ENCODE peak calls at places on chromosomes 5 and 9, in nine cellular contexts. M, J, G, W, O, R, U, D and A are unnamed samples.

GRCh38 chr9:126682928-126683697 is 69.4 kb downstream of the LMX1B start:
- DNase-seq in O (no peak), W (no peak), U (peak), D (no peak), J (no peak), G (peak), M (no peak), R (no peak), A (no peak)

GRCh38 chr5:80122599-80122998 is 87.5 kb downstream of the THBS4 start:
- DNase-seq in D (no peak), W (no peak), R (no peak), J (no peak), G (no peak), O (no peak), U (no peak), M (no peak), A (no peak)

GRCh38 chr5:167982-168660 is 23.2 kb upstream of the LRRC14B start:
- DNase-seq in O (peak), G (no peak), D (peak), J (no peak), R (peak), M (peak), U (no peak), W (no peak), A (no peak)

GRCh38 chr5:113140837-113141661 is 164.5 kb downstream of the DCP2 start:
- DNase-seq in G (no peak), D (peak), O (peak), M (peak), R (peak), U (no peak), W (no peak), J (no peak), A (no peak)

GRCh38 chr5:42858709-42859108 is 47.0 kb upstream of the SELENOP start:
- DNase-seq in M (no peak), U (no peak), D (no peak), W (no peak), R (no peak), J (no peak), O (peak), G (no peak), A (no peak)

GRCh38 chr9:96856363-96857286 is 2.3 kb upstream of the ZNF782 start:
- DNase-seq in J (peak), O (peak), U (peak), D (peak), M (peak), R (peak), W (peak), G (peak), A (peak)

GRCh38 chr5:154701181-154701580 is 54.0 kb upstream of the LARP1 start:
- DNase-seq in M (no peak), D (no peak), J (no peak), W (no peak), O (no peak), G (no peak), R (no peak), U (no peak), A (no peak)

GRCh38 chr9:468766-469496 is 254.3 kb downstream of the DOCK8 start:
- DNase-seq in G (no peak), U (no peak), D (no peak), O (no peak), R (no peak), J (no peak), M (peak), W (peak), A (no peak)

GRCh38 chr5:132065351-132065937 is 5.0 kb downstream of the IL3 start:
- DNase-seq in R (no peak), M (peak), O (peak), J (peak), G (no peak), U (peak), D (peak), W (peak), A (peak)

GRCh38 chr9:7760014-7760415 is 39.6 kb downstream of the DMAC1 start:
- DNase-seq in J (no peak), O (no peak), G (no peak), W (no peak), U (no peak), D (peak), M (peak), R (no peak), A (peak)

GRCh38 chr5:82513739-82514138 is 235.6 kb upstream of the RPS23 start:
- DNase-seq in O (no peak), W (no peak), J (no peak), D (no peak), G (no peak), R (no peak), M (no peak), U (no peak), A (no peak)
- TF ChIP-seq CTCF in O (no peak), W (no peak), J (no peak), D (no peak), G (no peak), R (no peak), M (no peak), U (no peak), A (no peak)

GRCh38 chr5:14895301-14895700 is 23.7 kb upstream of the ANKH start:
- DNase-seq in O (no peak), W (peak), D (peak), G (no peak), R (no peak), J (no peak), U (no peak), M (peak), A (no peak)

GRCh38 chr5:14894748-14895147 is 23.2 kb upstream of the ANKH start:
- DNase-seq in U (no peak), R (no peak), J (no peak), W (no peak), M (no peak), G (no peak), D (no peak), O (no peak), A (no peak)

GRCh38 chr5:14893351-14893750 is 21.8 kb upstream of the ANKH start:
- DNase-seq in W (no peak), D (no peak), R (no peak), J (no peak), O (no peak), G (no peak), U (no peak), M (no peak), A (no peak)

GRCh38 chr5:14900661-14901461 is 29.3 kb upstream of the ANKH start:
- DNase-seq in W (no peak), O (peak), U (peak), R (peak), M (peak), J (peak), G (no peak), D (peak), A (no peak)

GRCh38 chr5:14896091-14896490 is 24.5 kb upstream of the ANKH start:
- DNase-seq in O (no peak), W (peak), M (no peak), R (no peak), U (no peak), D (no peak), G (no peak), J (no peak), A (no peak)
- H3K4me3 ChIP-seq in O (no peak), W (no peak), M (no peak), R (no peak), U (no peak), D (no peak), G (no peak), J (no peak), A (no peak)

GRCh38 chr9:33022755-33023154 is 2.3 kb upstream of the DNAJA1 start:
- DNase-seq in J (no peak), W (no peak), R (no peak), O (no peak), M (no peak), U (no peak), D (no peak), G (no peak), A (no peak)

GRCh38 chr9:33023661-33024060 is 1.4 kb upstream of the DNAJA1 start:
- DNase-seq in G (no peak), D (no peak), U (no peak), M (no peak), J (no peak), O (no peak), W (no peak), R (no peak), A (no peak)

GRCh38 chr9:33024126-33024965 is 727 bp upstream of the DNAJA1 start:
- DNase-seq in R (no peak), G (no peak), J (no peak), D (peak), O (peak), U (no peak), M (peak), W (peak), A (no peak)

GRCh38 chr9:33024966-33025571 is at the start of gene DNAJA1:
- DNase-seq in J (peak), O (peak), W (peak), U (peak), M (peak), R (peak), D (peak), G (peak), A (peak)

GRCh38 chr9:33025572-33026347 is 687 bp downstream of the DNAJA1 start:
- DNase-seq in U (peak), M (peak), G (peak), O (peak), J (peak), D (peak), W (peak), R (no peak), A (peak)
- TF ChIP-seq CTCF in U (no peak), M (no peak), G (no peak), O (no peak), J (no peak), D (no peak), W (no peak), R (no peak), A (no peak)

GRCh38 chr9:98085058-98085457 is 28.5 kb downstream of the NANS start:
- DNase-seq in J (no peak), M (no peak), R (no peak), G (no peak), O (no peak), D (no peak), W (no peak), U (no peak), A (no peak)

GRCh38 chr9:98084396-98084795 is 27.9 kb downstream of the NANS start:
- DNase-seq in G (no peak), W (no peak), M (no peak), U (no peak), R (no peak), D (no peak), J (no peak), O (no peak), A (no peak)

GRCh38 chr9:98085955-98086354 is 29.4 kb downstream of the NANS start:
- DNase-seq in D (peak), J (no peak), R (no peak), O (no peak), U (no peak), G (no peak), W (no peak), M (no peak), A (no peak)

GRCh38 chr9:98086461-98086860 is 29.9 kb downstream of the NANS start:
- DNase-seq in O (no peak), R (no peak), J (no peak), W (no peak), M (no peak), G (no peak), D (no peak), U (no peak), A (no peak)

GRCh38 chr9:98087420-98088354 is 31.2 kb downstream of the NANS start:
- DNase-seq in U (peak), G (peak), R (no peak), O (peak), D (peak), M (peak), W (no peak), J (peak), A (peak)
- H3K4me3 ChIP-seq in U (no peak), G (peak), R (peak), O (peak), D (peak), M (peak), W (no peak), J (no peak), A (peak)

GRCh38 chr5:60382761-60383160 is 317.2 kb downstream of the DEPDC1B start:
- DNase-seq in R (no peak), J (no peak), G (no peak), M (peak), W (no peak), D (peak), O (peak), U (no peak), A (no peak)
- TF ChIP-seq CTCF in R (peak), J (no peak), G (no peak), M (peak), W (no peak), D (peak), O (peak), U (no peak), A (peak)

DNA sequence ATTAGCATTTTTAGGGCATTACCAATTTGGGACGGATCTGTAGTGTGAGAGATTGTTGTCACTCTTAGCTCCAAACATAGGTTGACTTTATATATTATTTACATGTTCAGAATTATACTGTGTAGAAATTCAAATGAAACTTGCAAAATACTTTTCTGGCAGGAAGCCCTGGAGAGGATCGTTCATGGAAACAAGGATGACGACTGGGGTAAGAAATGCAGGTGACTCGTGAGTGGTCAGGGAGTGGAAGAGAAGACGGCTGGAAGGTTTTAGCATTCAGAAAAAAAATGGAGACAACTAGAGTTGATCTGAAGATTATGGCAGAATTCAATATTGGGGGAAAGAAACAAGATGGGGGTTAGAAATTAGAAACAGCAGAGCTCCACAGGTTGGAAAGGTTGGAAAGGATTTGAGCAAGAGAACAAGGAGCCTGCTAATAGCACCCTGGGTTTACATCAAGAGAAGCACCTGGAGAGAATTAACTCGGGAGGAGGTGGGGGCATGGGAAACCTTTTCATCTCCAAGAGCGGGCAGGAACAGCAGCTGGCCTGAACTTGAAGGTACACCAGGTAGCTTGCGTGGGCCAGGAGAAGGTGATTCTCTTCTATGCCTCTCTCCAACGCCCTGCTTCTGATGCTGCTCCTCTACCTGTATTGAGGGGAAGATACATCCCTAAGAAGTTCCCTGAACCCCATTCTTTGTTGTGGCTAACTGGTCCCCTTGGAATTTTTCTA is 37.0 kb upstream of the GLRX start:
- DNase-seq in W (no peak), M (no peak), R (no peak), J (no peak), D (peak), O (peak), G (no peak), U (no peak), A (no peak)
- H3K4me3 ChIP-seq in W (no peak), M (no peak), R (peak), J (no peak), D (peak), O (peak), G (no peak), U (no peak), A (no peak)